ENCODE peak calls at places on chromosomes 12 and 14, in six cellular contexts. P is GM12891, L is H1, Y is GM12878, O is HepG2, G is K562. F is an unnamed sample.

GRCh38 chr12:47741340-47741703 is 16.0 kb upstream of the ENDOU start:
- DNase-seq in Y (no peak), P (no peak), G (no peak), O (no peak), L (no peak), F (no peak)

GRCh38 chr12:75177997-75178396 is 31.6 kb downstream of the KCNC2 start:
- DNase-seq in P (no peak), L (no peak), Y (no peak), G (no peak), O (peak; percentile 7), F (no peak)

GRCh38 chr12:81815611-81816010 is 56.5 kb upstream of the PPFIA2 start:
- DNase-seq in L (no peak), G (no peak), Y (no peak), P (no peak), O (no peak), F (no peak)

GRCh38 chr12:57549909-57550627 is at the start of gene KIF5A:
- DNase-seq in L (no peak), P (peak; percentile 62), G (peak; percentile 84), O (no peak), Y (no peak), F (peak; percentile 72)

GRCh38 chr12:94815450-94815849 is 165.1 kb upstream of the TMCC3 start:
- DNase-seq in L (no peak), O (no peak), G (no peak), Y (no peak), P (no peak), F (no peak)

GRCh38 chr14:91752956-91753355 is 21.1 kb upstream of the CATSPERB start:
- DNase-seq in G (no peak), P (no peak), O (no peak), Y (no peak), L (no peak), F (no peak)

GRCh38 chr14:86779416-86779815 is 1213.6 kb downstream of the GALC start:
- DNase-seq in G (no peak), Y (no peak), P (no peak), O (no peak), L (no peak), F (no peak)

GRCh38 chr12:80208081-80208480 is 108.7 kb downstream of the OTOGL start:
- DNase-seq in G (no peak), P (no peak), L (no peak), Y (no peak), O (no peak), F (no peak)

GRCh38 chr12:1812650-1813302 is 7.6 kb upstream of the LRTM2 start:
- DNase-seq in Y (no peak), P (no peak), G (peak; percentile 31), L (no peak), O (peak; percentile 79), F (no peak)

GRCh38 chr14:74034572-74034971 is 15.4 kb downstream of the BBOF1 start:
- DNase-seq in O (no peak), G (no peak), L (no peak), P (no peak), Y (no peak), F (no peak)

GRCh38 chr14:67457782-67458181 is 30.7 kb downstream of the TMEM229B start:
- DNase-seq in L (peak; percentile 17), P (no peak), Y (no peak), G (no peak), O (no peak), F (no peak)

GRCh38 chr12:106246891-106247730 is 709 bp downstream of the CKAP4 start:
- DNase-seq in P (peak; percentile 53), G (peak; percentile 29), O (no peak), Y (no peak), L (no peak), F (peak; percentile 60)
- TF ChIP-seq POLR2A in P (no peak), G (no peak), O (no peak), Y (no peak), L (no peak), F (no peak)

GRCh38 chr14:75402867-75403413 is 24.9 kb upstream of the JDP2 start:
- DNase-seq in G (no peak), Y (no peak), L (no peak), O (no peak), P (no peak), F (no peak)

GRCh38 chr14:75404843-75405242 is 23.0 kb upstream of the JDP2 start:
- DNase-seq in O (no peak), P (no peak), G (no peak), Y (no peak), L (no peak), F (no peak)

GRCh38 chr14:75401356-75401755 is 26.5 kb upstream of the JDP2 start:
- DNase-seq in L (no peak), O (no peak), Y (no peak), P (no peak), G (no peak), F (no peak)

GRCh38 chr14:75399819-75400678 is 27.8 kb upstream of the JDP2 start:
- DNase-seq in G (no peak), L (no peak), O (no peak), P (no peak), Y (no peak), F (no peak)
- TF ChIP-seq TAF1 in G (no peak), L (no peak), O (no peak), P (no peak), Y (no peak), F (no peak)

GRCh38 chr12:41943671-41944070 is 201.0 kb downstream of the GXYLT1 start:
- DNase-seq in G (no peak), Y (no peak), P (no peak), L (no peak), O (no peak), F (no peak)
- TF ChIP-seq POLR2AphosphoS5 in G (no peak), Y (no peak), P (no peak), L (no peak), O (no peak), F (no peak)

GRCh38 chr12:6554168-6554989 is 1.5 kb downstream of the IFFO1 start:
- DNase-seq in G (peak; percentile 63), Y (no peak), O (peak; percentile 77), L (no peak), P (peak; percentile 82), F (peak; percentile 79)

GRCh38 chr12:6554990-6555691 is 701 bp downstream of the IFFO1 start:
- DNase-seq in O (no peak), Y (no peak), G (no peak), L (no peak), P (no peak), F (no peak)

GRCh38 chr12:6552140-6552551 is 3.7 kb downstream of the IFFO1 start:
- DNase-seq in Y (no peak), P (no peak), L (no peak), G (no peak), O (no peak), F (no peak)

GRCh38 chr12:6551496-6552139 is 4.2 kb downstream of the IFFO1 start:
- DNase-seq in G (no peak), Y (no peak), O (no peak), L (no peak), P (no peak), F (no peak)

DNA sequence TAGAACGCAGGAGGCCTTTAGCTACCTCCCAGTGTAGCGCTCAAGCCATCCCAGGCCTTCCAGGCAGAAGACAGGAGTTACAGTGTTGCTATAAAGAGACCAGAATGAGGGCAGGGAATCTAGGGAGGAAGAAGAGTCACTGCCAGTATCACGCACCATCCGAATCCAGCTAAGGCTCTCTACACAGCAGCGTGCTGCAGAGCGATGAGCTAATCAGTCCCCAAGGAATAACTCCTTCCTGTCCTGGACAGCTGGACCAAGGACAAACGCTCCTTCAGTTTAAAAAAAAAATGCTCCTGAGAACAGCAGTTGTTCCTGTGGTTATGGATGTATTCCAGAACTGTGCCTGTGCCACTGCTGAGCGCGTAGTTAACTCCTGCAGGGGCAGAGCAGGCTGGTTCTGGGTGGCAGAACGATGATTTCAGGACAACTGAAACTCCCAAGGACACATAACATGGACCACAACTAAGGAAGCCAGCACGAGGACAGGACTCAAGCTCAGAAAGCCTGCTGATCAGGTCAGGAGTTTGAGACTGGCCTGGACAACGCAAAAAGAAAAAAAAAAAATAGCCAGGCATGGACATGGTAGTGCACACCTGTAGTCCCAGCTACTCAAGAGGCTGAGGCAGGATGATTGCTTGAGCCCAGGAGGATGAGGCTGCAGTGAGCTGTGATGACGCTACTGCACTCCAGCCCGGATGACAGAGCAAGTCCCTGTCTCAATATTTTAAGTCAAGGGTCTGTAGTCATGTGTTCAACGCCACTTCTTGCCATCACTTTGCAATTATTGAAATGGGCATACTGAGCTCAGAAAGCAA is 2.6 kb downstream of the IFFO1 start:
- DNase-seq in P (no peak), G (no peak), O (no peak), L (no peak), Y (no peak), F (no peak)
- TF ChIP-seq POLR2A in P (no peak), G (no peak), O (no peak), L (no peak), Y (no peak), F (no peak)

DNA sequence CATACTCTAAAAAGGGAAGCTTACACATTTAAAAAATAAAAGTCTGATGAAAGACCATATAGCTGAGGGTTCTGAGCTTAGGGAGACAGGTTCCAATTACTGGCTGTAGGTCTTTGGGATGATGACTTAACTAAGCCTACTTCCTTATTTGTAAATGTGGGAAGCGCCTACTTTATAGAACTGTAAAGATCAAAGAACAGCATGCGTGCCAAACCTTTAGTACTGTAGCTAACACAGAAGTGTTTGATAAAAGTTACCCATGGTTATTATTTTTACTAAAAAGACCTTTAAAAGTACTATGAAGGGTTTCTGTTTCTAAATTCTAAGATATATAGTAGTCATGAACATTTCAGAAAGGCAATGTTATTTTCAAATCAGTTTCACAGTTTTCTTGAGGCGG is 35.8 kb downstream of the STK38L start:
- DNase-seq in P (no peak), L (no peak), G (no peak), O (no peak), Y (no peak), F (no peak)
- TF ChIP-seq TAF1 in P (no peak), L (no peak), G (no peak), O (no peak), Y (no peak), F (no peak)

GRCh38 chr14:24662753-24663152 is 28.8 kb upstream of the GZMB start:
- DNase-seq in Y (no peak), O (no peak), L (no peak), G (no peak), P (no peak), F (no peak)
- TF ChIP-seq POLR2AphosphoS5 in Y (no peak), O (no peak), L (no peak), G (no peak), P (no peak), F (no peak)

F was measured in GM12892.